ENCODE peak calls at places on chromosomes 7 and 10, in four cellular contexts. L is transverse colon; U is CD4-positive, alpha-beta memory T cell; T is CD8-positive, alpha-beta memory T cell. F is an unnamed sample.

GRCh38 chr10:7484456-7485266 is 73.8 kb upstream of the SFMBT2 start:
- DNase-seq in L (peak; percentile 40), U (peak; percentile 79), T (peak; percentile 81), F (peak; percentile 20)

GRCh38 chr7:51545131-51545530 is 228.5 kb upstream of the COBL start:
- DNase-seq in L (no peak), U (no peak), T (no peak), F (no peak)

GRCh38 chr7:28068811-28069216 is 111.8 kb downstream of the JAZF1 start:
- DNase-seq in L (no peak), U (no peak), T (no peak), F (no peak)

GRCh38 chr7:132817844-132818427 is 241.7 kb upstream of the PLXNA4 start:
- DNase-seq in L (no peak), U (no peak), T (no peak), F (no peak)

GRCh38 chr10:35416628-35417625 is 80.6 kb downstream of the CCNY start:
- DNase-seq in L (no peak), U (no peak), T (no peak), F (no peak)

GRCh38 chr7:141649865-141650499 is 52.0 kb downstream of the DENND11 start:
- DNase-seq in L (peak; percentile 53), U (peak; percentile 11), T (no peak), F (peak; percentile 68)

GRCh38 chr7:74119831-74120230 is 36.2 kb downstream of the LIMK1 start:
- DNase-seq in L (no peak), U (no peak), T (no peak), F (no peak)

GRCh38 chr7:105810556-105810955 is 65.8 kb downstream of the ATXN7L1 start:
- DNase-seq in L (no peak), U (no peak), T (no peak), F (no peak)

GRCh38 chr7:129530881-129531391 is 28.6 kb downstream of the SMKR1 start:
- DNase-seq in L (no peak), U (no peak), T (no peak), F (no peak)

GRCh38 chr10:110610308-110610774 is 33.8 kb upstream of the RBM20 start:
- DNase-seq in L (peak; percentile 45), U (peak; percentile 65), T (peak; percentile 45), F (no peak)

GRCh38 chr10:102335184-102335583 is 60.3 kb upstream of the NFKB2 start:
- DNase-seq in L (no peak), U (no peak), T (no peak), F (no peak)

GRCh38 chr7:5633161-5634106 is 148.0 kb downstream of the RNF216 start:
- DNase-seq in L (no peak), U (no peak), T (no peak), F (no peak)

GRCh38 chr10:8189458-8189857 is 135.0 kb downstream of the GATA3 start:
- DNase-seq in L (no peak), U (no peak), T (no peak), F (no peak)

GRCh38 chr10:52662255-52662654 is 110.3 kb downstream of the MBL2 start:
- DNase-seq in L (no peak), U (no peak), T (no peak), F (no peak)

GRCh38 chr7:138975343-138976104 is 5.7 kb downstream of the KIAA1549 start:
- DNase-seq in L (no peak), U (no peak), T (no peak), F (no peak)

GRCh38 chr10:62083868-62084267 is 182.4 kb downstream of the ARID5B start:
- DNase-seq in L (peak; percentile 42), U (no peak), T (no peak), F (no peak)

GRCh38 chr7:136018104-136018503 is 40.9 kb upstream of the MTPN start:
- DNase-seq in L (no peak), U (no peak), T (no peak), F (no peak)

GRCh38 chr10:24771943-24772747 is 48.5 kb upstream of the ARHGAP21 start:
- DNase-seq in L (no peak), U (no peak), T (no peak), F (no peak)

GRCh38 chr7:50667338-50667737 is 102.1 kb upstream of the DDC start:
- DNase-seq in L (no peak), U (no peak), T (no peak), F (no peak)

GRCh38 chr7:2632717-2633537 is 1.1 kb downstream of the TTYH3 start:
- DNase-seq in L (peak; percentile 65), U (peak; percentile 18), T (peak; percentile 21), F (no peak)

GRCh38 chr10:31099101-31099500 is 67.4 kb upstream of the ZNF438 start:
- DNase-seq in L (peak; percentile 17), U (no peak), T (no peak), F (no peak)

GRCh38 chr7:21140622-21141021 is 287.3 kb upstream of the SP4 start:
- DNase-seq in L (peak; percentile 22), U (no peak), T (no peak), F (no peak)

GRCh38 chr10:103078309-103078615 is 114.8 kb downstream of the NT5C2 start:
- DNase-seq in L (no peak), U (no peak), T (no peak), F (no peak)

GRCh38 chr7:42628021-42628420 is 283.8 kb downstream of the C7orf25 start:
- DNase-seq in L (no peak), U (no peak), T (no peak), F (no peak)

GRCh38 chr7:118372530-118372929 is 148.0 kb downstream of the ANKRD7 start:
- DNase-seq in L (no peak), U (no peak), T (no peak), F (no peak)

GRCh38 chr7:155093586-155093985 is 23.5 kb downstream of the HTR5A start:
- DNase-seq in L (no peak), U (no peak), T (no peak), F (no peak)

GRCh38 chr10:119536508-119536837 is 6.0 kb downstream of the RGS10 start:
- DNase-seq in L (no peak), U (no peak), T (no peak), F (no peak)

GRCh38 chr10:110209399-110209925 is 2.1 kb downstream of the MXI1 start:
- DNase-seq in L (peak; percentile 71), U (peak; percentile 83), T (peak; percentile 79), F (peak; percentile 79)

GRCh38 chr10:8009031-8009430 is 45.5 kb upstream of the GATA3 start:
- DNase-seq in L (no peak), U (no peak), T (no peak), F (no peak)

GRCh38 chr10:14327535-14327934 is 3.2 kb downstream of the FRMD4A start:
- DNase-seq in L (no peak), U (no peak), T (no peak), F (no peak)

GRCh38 chr10:50326757-50327701 is 75.7 kb upstream of the ASAH2 start:
- DNase-seq in L (no peak), U (no peak), T (no peak), F (no peak)

GRCh38 chr7:156993021-156993924 is 17.2 kb downstream of the MNX1 start:
- DNase-seq in L (no peak), U (no peak), T (no peak), F (no peak)

DNA sequence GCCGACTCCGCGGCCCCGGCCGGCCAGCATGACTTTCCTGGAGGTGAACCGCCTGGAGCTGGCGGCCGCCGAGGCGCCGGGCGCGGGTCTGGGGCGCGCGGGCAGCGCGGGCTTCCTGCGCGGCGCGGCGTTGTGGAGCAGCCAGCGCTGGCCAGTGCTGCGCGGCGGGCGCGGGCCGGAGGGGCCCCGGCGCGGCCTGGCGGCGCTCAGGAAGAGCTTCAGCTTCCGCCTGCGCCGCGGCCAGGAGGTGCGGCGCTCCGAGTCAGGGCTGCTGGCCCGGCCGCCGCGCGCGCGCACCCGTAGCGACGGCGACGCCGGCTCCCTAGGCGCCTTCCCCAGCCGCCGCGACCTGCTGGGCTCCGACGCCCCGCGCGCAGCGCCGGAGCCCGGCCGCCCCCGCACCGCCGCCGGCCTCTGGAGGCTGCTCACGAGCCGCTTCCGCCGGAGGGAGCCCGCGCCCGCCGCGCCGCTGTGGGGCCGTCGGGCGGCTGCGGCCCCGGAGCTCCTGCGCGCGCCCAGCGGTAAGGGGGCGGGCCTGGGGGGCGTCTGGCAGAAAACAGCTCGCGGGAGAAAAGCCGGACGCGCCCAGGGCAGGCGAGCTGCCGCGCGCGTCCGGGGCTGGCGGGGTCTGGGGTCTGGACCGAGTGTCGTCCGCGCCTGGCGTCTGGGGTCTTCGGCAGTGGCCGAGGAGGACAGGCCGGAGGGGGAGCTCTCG is 29.0 kb downstream of the AGAP3 start:
- DNase-seq in L (no peak), U (peak; percentile 25), T (peak; percentile 25), F (no peak)
- H3K4me3 ChIP-seq in L (no peak overlapping the region), U (no peak overlapping the region), T (no peak overlapping the region), F (peak overlapping the region; percentile 69)

DNA sequence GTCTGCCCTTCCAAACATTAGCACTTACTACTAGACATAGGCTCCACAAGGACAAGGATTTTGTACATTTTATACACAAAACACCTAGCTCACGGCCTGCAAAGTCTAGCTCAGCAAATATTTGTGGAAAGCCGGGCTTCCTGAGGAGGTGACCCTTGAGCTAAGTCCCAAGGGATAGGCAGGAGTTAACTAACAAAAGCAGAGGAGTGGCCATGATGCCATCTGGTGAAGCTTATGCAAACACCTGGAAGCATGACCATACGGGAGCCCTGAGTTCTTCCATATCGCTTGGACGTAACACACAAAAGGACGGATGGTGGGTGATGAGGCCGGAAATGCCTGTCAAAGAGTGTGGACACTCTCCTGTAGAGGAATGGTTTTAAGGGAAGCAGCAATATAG is 25.9 kb upstream of the YAE1 start:
- DNase-seq in L (peak; percentile 14), U (no peak), T (no peak), F (no peak)
- H3K4me3 ChIP-seq in L (no peak overlapping the region), U (no peak overlapping the region), T (no peak overlapping the region), F (no peak overlapping the region)

DNA sequence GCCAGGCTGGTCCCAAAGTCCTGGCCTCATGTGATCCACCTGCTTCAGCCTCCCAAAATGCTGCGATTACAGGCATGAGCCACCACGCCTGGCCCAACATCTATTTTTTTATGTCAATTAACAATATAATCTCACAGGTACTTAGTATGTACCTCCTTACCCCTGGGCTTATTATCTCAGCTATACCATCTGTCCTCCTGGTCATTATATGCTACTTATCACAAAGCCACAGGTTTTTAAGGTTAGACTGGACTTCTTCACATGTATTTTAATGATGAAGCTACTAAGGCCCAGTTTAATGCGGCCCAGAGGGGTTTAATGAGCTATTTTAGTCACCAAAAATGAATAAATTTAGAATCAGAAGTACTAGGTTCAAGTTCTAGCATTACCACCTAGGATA is 3.4 kb downstream of the NSUN6 start:
- DNase-seq in L (no peak), U (no peak), T (no peak), F (no peak)
- H3K4me3 ChIP-seq in L (no peak overlapping the region), U (no peak overlapping the region), T (no peak overlapping the region), F (no peak overlapping the region)

DNA sequence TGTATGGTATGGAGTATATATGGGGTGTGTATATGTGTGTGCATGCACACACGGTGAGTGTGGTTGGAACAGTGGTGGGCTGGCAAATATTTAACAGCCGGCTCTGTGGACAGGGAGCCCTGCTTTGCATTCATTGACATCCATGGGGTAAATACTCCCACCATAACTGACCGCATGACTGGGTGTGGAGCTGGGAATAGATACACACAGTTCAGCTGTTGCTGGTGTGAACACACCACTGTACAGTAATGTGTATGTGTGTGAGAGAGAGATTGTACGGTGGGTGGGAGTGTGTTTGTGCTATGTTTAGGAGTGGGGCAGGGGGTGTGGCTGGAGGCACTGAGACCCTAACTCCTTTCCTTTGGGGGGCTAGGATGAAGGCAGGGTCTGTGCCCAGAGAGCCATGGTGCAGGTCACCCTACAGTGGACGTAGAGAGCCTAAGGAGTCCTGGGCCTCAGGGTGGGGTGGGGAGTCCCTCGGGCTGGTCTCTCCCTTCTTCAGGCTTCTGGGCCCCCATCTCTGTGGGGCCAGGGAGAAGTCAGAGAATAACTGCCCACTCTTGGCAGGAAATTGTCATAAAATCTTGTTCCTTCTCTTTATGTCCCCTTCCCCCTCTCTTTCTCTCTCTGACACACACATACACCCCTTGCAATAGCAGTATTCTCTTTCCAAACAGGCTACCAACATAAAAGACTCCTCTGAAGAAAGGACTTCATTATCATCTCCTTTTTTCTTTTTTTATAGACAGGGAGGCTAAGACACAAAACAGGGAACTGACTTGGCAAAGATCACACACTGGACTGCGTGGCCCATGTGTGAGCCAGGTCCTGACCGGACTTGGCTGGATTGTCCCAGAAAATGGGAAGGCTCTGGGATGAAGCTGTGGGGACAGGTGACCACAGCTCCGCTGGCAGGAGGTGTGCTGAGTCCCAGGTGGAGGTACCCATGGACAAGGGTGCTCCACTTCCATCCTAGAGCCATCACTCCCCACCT is 3.2 kb downstream of the SFRP5 start:
- DNase-seq in L (no peak), U (no peak), T (no peak), F (no peak)
- H3K4me3 ChIP-seq in L (no peak overlapping the region), U (no peak overlapping the region), T (no peak overlapping the region), F (no peak overlapping the region)

F was measured in breast epithelium.